ENCODE peak calls at places on chromosomes 4 and X, in ten cellular contexts. L is heart left ventricle, O is endodermal cell, H is ascending aorta, B is mesendoderm, R is lower lobe of right lung, A is GM23248, F is thoracic aorta, K is uterus, P is cardiac muscle cell. X is an unnamed sample.

GRCh38 chrX:21972721-21973120 is 32.2 kb downstream of the SMS start:
- DNase-seq in P (peak; percentile 67), B (peak; percentile 62), H (no peak), L (no peak), R (no peak), A (peak; percentile 79), K (peak; percentile 18), F (no peak), O (no peak), X (no peak)

GRCh38 chr4:16884673-16885460 is 13.6 kb downstream of the LDB2 start:
- DNase-seq in O (no peak), H (no peak), R (no peak), K (no peak), F (no peak), P (no peak), L (no peak), B (peak; percentile 48), A (no peak), X (no peak)

GRCh38 chrX:5907202-5907601 is 321.5 kb downstream of the NLGN4X start:
- DNase-seq in O (no peak), B (peak; percentile 55), L (no peak), P (no peak), A (no peak), K (no peak), R (no peak), F (no peak), H (no peak), X (no peak)

GRCh38 chr4:66554844-66555243 is 884.6 kb upstream of the EPHA5 start:
- DNase-seq in O (no peak), K (no peak), L (no peak), H (no peak), F (no peak), A (no peak), R (no peak), P (no peak), B (no peak), X (no peak)

GRCh38 chrX:34223574-34223973 is 91.5 kb upstream of the FAM47A start:
- DNase-seq in H (no peak), A (no peak), F (no peak), B (no peak), O (no peak), R (no peak), L (no peak), P (no peak), K (no peak), X (no peak)

GRCh38 chr4:35105486-35105885 is 1138.8 kb downstream of the ARAP2 start:
- DNase-seq in R (no peak), F (no peak), A (no peak), B (no peak), P (no peak), O (no peak), K (no peak), H (no peak), L (no peak), X (no peak)

GRCh38 chrX:49282647-49283011 is 13.0 kb downstream of the PPP1R3F start:
- DNase-seq in H (no peak), L (no peak), O (peak; percentile 82), R (no peak), A (peak; percentile 60), P (peak; percentile 49), F (no peak), K (peak; percentile 27), B (peak; percentile 81), X (no peak)

GRCh38 chr4:7956306-7957112 is 16.8 kb upstream of the AFAP1 start:
- DNase-seq in F (no peak), B (no peak), A (peak; percentile 84), H (no peak), K (peak; percentile 69), P (peak; percentile 81), R (no peak), L (no peak), O (no peak), X (peak; percentile 40)

GRCh38 chr4:24745172-24745895 is 50.0 kb upstream of the SOD3 start:
- DNase-seq in L (no peak), P (no peak), H (no peak), K (no peak), R (no peak), O (no peak), A (no peak), B (no peak), F (no peak), X (no peak)

GRCh38 chr4:83974111-83974789 is 438.3 kb downstream of the GPAT3 start:
- DNase-seq in L (no peak), H (no peak), F (no peak), R (no peak), O (no peak), P (no peak), A (peak; percentile 42), B (no peak), K (no peak), X (no peak)

GRCh38 chrX:87388381-87388780 is 129.2 kb upstream of the KLHL4 start:
- DNase-seq in H (no peak), B (no peak), L (no peak), A (no peak), F (no peak), K (no peak), O (no peak), P (no peak), R (no peak), X (no peak)

GRCh38 chr4:13544556-13545393 is 467 bp upstream of the NKX3-2 start:
- DNase-seq in K (peak; percentile 76), L (peak; percentile 59), F (no peak), H (no peak), A (peak; percentile 76), P (peak; percentile 72), O (peak; percentile 98), B (peak; percentile 97), R (peak; percentile 76), X (peak; percentile 67)

GRCh38 chr4:40627540-40627939 is 2.1 kb downstream of the RBM47 start:
- DNase-seq in B (no peak), P (no peak), O (no peak), F (no peak), K (no peak), R (no peak), A (no peak), H (no peak), L (no peak), X (no peak)
- H3K4me1 ChIP-seq in B (peaks cover 9% of the 10 kb centered on the region), P (peaks cover 6% of the 10 kb centered on the region), O (peaks cover 11% of the 10 kb centered on the region), F (no peaks in the 10 kb centered on the region), K (no peaks in the 10 kb centered on the region), R (peaks cover 23% of the 10 kb centered on the region), A (no peaks in the 10 kb centered on the region), H (no peaks in the 10 kb centered on the region), L (no peaks in the 10 kb centered on the region), X (peaks cover 17% of the 10 kb centered on the region)

GRCh38 chr4:154961263-154961662 is 180.2 kb downstream of the RBM46 start:
- DNase-seq in O (no peak), P (peak; percentile 2), R (no peak), L (no peak), F (no peak), B (no peak), H (no peak), A (no peak), K (no peak), X (no peak)

GRCh38 chr4:154960476-154960875 is 179.4 kb downstream of the RBM46 start:
- DNase-seq in A (no peak), R (no peak), O (no peak), P (no peak), F (no peak), B (no peak), H (no peak), L (no peak), K (no peak), X (no peak)

GRCh38 chr4:154958121-154958520 is 177.0 kb downstream of the RBM46 start:
- DNase-seq in R (no peak), A (no peak), B (no peak), F (no peak), O (no peak), P (no peak), L (no peak), K (no peak), H (no peak), X (no peak)

GRCh38 chr4:154959756-154960155 is 178.7 kb downstream of the RBM46 start:
- DNase-seq in K (no peak), B (no peak), A (no peak), H (no peak), O (no peak), F (no peak), L (no peak), P (no peak), R (no peak), X (no peak)

GRCh38 chr4:154958621-154959358 is 177.7 kb downstream of the RBM46 start:
- DNase-seq in A (no peak), F (no peak), R (no peak), H (no peak), B (no peak), P (peak; percentile 69), K (peak; percentile 14), O (no peak), L (peak; percentile 73), X (peak; percentile 67)
- H3K4me1 ChIP-seq in A (no peaks in the 10 kb centered on the region), F (peaks cover 3% of the 10 kb centered on the region), R (no peaks in the 10 kb centered on the region), H (no peaks in the 10 kb centered on the region), B (no peaks in the 10 kb centered on the region), P (peaks cover 18% of the 10 kb centered on the region), K (no peaks in the 10 kb centered on the region), O (no peaks in the 10 kb centered on the region), L (no peaks in the 10 kb centered on the region), X (no peaks in the 10 kb centered on the region)

DNA sequence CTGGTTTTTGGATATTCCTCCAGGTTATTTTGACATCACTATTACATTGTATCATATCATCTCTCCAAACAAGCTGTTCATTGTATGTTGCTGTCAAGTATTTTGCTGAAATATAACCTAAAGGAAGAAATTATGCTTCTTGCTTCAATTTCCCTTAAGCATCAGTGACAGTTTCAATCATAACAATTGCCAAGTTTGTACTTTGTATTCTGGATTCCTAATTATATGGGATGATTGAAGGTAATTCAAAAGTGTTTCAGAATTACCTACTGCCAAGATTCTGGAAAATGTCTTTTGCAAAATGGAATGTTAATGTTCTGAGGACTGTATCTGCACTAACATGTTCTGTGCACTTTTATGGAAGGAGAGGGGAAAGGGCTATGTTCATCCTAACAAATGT is 228.7 kb downstream of the PRDM5 start:
- DNase-seq in R (no peak), B (no peak), P (no peak), F (no peak), K (no peak), H (no peak), L (no peak), O (no peak), A (no peak), X (no peak)
- H3K4me1 ChIP-seq in R (no peaks in the 10 kb centered on the region), B (no peaks in the 10 kb centered on the region), P (no peaks in the 10 kb centered on the region), F (no peaks in the 10 kb centered on the region), K (no peaks in the 10 kb centered on the region), H (no peaks in the 10 kb centered on the region), L (peaks cover 3% of the 10 kb centered on the region), O (no peaks in the 10 kb centered on the region), A (peaks cover 29% of the 10 kb centered on the region), X (no peaks in the 10 kb centered on the region)

DNA sequence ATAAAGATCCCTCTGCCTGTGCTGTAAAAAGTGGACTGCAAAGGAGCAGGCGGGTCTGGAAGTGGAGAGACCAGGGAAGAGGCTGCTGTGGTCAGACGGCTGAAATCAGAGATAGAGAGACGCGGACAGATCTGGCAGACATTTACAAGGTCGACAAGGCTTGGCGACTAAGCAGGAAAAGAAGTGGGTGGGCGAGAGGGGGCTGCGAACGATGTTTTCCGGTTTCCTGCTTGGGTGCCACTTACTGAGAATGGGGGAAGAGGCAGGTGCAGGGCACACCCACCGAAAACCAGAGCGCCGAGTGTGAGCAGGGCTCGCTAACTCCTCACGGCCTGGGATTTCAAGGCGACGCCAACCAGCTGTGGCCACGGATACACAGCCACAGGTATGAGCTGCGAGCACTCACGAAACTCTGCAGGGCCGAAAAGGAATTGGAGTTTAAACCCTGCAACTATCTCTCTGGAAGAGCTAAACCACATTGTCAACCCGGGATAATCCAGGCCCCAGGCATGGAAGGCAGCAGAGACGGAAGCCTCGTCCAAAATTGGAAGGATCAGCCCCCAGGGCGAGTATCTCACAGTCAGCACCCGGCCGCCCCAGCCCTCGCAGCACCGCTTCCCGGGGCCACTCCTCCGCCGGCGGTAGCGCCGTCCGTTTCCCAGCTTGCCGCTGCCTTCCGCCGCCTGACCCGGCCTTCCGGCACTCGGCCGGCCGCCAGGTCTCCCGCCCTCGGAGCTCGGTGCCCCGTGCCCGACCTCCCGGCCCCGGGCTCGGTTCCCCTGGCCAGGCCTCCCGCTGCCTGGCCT is 824 bp downstream of the CASP3 start:
- DNase-seq in K (peak; percentile 64), H (no peak), A (peak; percentile 80), O (peak; percentile 75), B (peak; percentile 68), P (peak; percentile 61), F (peak; percentile 10), R (peak; percentile 79), L (peak; percentile 80), X (peak; percentile 64)
- H3K4me1 ChIP-seq in K (peaks cover 8% of the 10 kb centered on the region), H (peaks cover 9% of the 10 kb centered on the region), A (peaks cover 36% of the 10 kb centered on the region), O (no peaks in the 10 kb centered on the region), B (peaks cover 10% of the 10 kb centered on the region), P (peaks cover 21% of the 10 kb centered on the region), F (peaks cover 39% of the 10 kb centered on the region), R (peaks cover 41% of the 10 kb centered on the region), L (peaks cover 36% of the 10 kb centered on the region), X (peaks cover 48% of the 10 kb centered on the region)

X was measured in tibial artery.